ENCODE peak calls at places on chromosomes 1 and 21, in nine cellular contexts. Q is mammary epithelial cell; N is neural progenitor cell; D is SJSA1; B is effector memory CD4-positive, alpha-beta T cell; X is upper lobe of left lung; G is A549; H is uterus; I is transverse colon. P is an unnamed sample.
A peak's percentile ranks its signal among the peaks of the same experiment; 100 is the strongest.

GRCh38 chr1:19007491-19008441 is 51.3 kb upstream of the IFFO2 start:
- DNase-seq in Q (no peak), N (no peak), D (no peak), B (no peak), X (no peak), G (peak; percentile 21), H (no peak), I (no peak), P (no peak)

GRCh38 chr1:241972703-241973375 is 15.3 kb downstream of the BECN2 start:
- DNase-seq in Q (no peak), N (peak; percentile 74), D (no peak), B (no peak), X (no peak), G (no peak), H (no peak), I (no peak), P (no peak)

GRCh38 chr1:155080250-155081228 is 1.9 kb downstream of the EFNA3 start:
- DNase-seq in Q (no peak), N (peak; percentile 95), D (no peak), B (no peak), X (peak; percentile 84), G (no peak), H (no peak), I (peak; percentile 54), P (peak; percentile 77)

GRCh38 chr1:162091681-162092524 is 22.4 kb downstream of the NOS1AP start:
- DNase-seq in Q (no peak), N (no peak), D (no peak), B (no peak), X (no peak), G (no peak), H (no peak), I (no peak), P (no peak)

GRCh38 chr1:2135425-2135824 is 59.1 kb downstream of the FAAP20 start:
- DNase-seq in Q (peak; percentile 92), N (peak; percentile 59), D (peak; percentile 94), B (no peak), X (no peak), G (no peak), H (peak; percentile 60), I (peak; percentile 45), P (peak; percentile 89)

GRCh38 chr1:204077979-204078696 is 5.2 kb downstream of the SOX13 start:
- DNase-seq in Q (peak; percentile 33), N (peak; percentile 83), D (peak; percentile 63), B (no peak), X (no peak), G (no peak), H (no peak), I (no peak), P (peak; percentile 73)

GRCh38 chr1:110049801-110050601 is 15.6 kb downstream of the STRIP1 start:
- DNase-seq in Q (no peak), N (no peak), D (no peak), B (no peak), X (no peak), G (no peak), H (no peak), I (no peak), P (peak; percentile 81)

GRCh38 chr1:53694718-53695091 is 44.3 kb downstream of the GLIS1 start:
- DNase-seq in Q (no peak), N (no peak), D (no peak), B (no peak), X (no peak), G (no peak), H (no peak), I (no peak), P (no peak)

GRCh38 chr1:230152999-230153398 is 86.0 kb downstream of the GALNT2 start:
- DNase-seq in Q (no peak), N (no peak), D (no peak), B (no peak), X (no peak), G (no peak), H (no peak), I (no peak), P (no peak)

GRCh38 chr1:10152709-10153284 is 57.6 kb upstream of the KIF1B start:
- DNase-seq in Q (peak; percentile 40), N (peak; percentile 58), D (peak; percentile 65), B (no peak), X (no peak), G (peak; percentile 15), H (peak; percentile 49), I (peak; percentile 58), P (peak; percentile 83)

GRCh38 chr21:45131537-45131999 is 57.2 kb downstream of the ADARB1 start:
- DNase-seq in Q (no peak), N (no peak), D (no peak), B (no peak), X (peak; percentile 61), G (no peak), H (no peak), I (no peak), P (no peak)

GRCh38 chr1:1202831-1203560 is 3.4 kb downstream of the TNFRSF18 start:
- DNase-seq in Q (peak; percentile 43), N (no peak), D (no peak), B (no peak), X (peak; percentile 78), G (no peak), H (no peak), I (no peak), P (peak; percentile 69)

GRCh38 chr1:15206418-15207030 is 40.5 kb upstream of the FHAD1 start:
- DNase-seq in Q (peak; percentile 92), N (peak; percentile 50), D (no peak), B (no peak), X (no peak), G (no peak), H (no peak), I (no peak), P (peak; percentile 26)

GRCh38 chr1:235758931-235759330 is 107.8 kb downstream of the LYST start:
- DNase-seq in Q (peak; percentile 86), N (no peak), D (no peak), B (no peak), X (no peak), G (no peak), H (no peak), I (no peak), P (no peak)

GRCh38 chr1:78665809-78666208 is 16.2 kb downstream of the IFI44 start:
- DNase-seq in Q (no peak), N (no peak), D (no peak), B (no peak), X (no peak), G (no peak), H (no peak), I (no peak), P (no peak)

GRCh38 chr1:246583448-246584185 is 17.4 kb downstream of the CNST start:
- DNase-seq in Q (no peak), N (no peak), D (no peak), B (no peak), X (no peak), G (no peak), H (no peak), I (peak; percentile 53), P (no peak)

GRCh38 chr1:184300446-184300845 is 86.4 kb upstream of the C1orf21 start:
- DNase-seq in Q (no peak), N (no peak), D (no peak), B (no peak), X (no peak), G (no peak), H (no peak), I (no peak), P (no peak)

GRCh38 chr1:230265200-230266115 is 160.7 kb downstream of the PGBD5 start:
- DNase-seq in Q (no peak), N (no peak), D (no peak), B (no peak), X (no peak), G (no peak), H (no peak), I (no peak), P (peak; percentile 2)

GRCh38 chr21:39647476-39647875 is 34.7 kb downstream of the B3GALT5 start:
- DNase-seq in Q (no peak), N (no peak), D (peak; percentile 77), B (no peak), X (no peak), G (no peak), H (no peak), I (no peak), P (no peak)

GRCh38 chr1:205287076-205287475 is 34.5 kb downstream of the NUAK2 start:
- DNase-seq in Q (no peak), N (no peak), D (no peak), B (no peak), X (no peak), G (no peak), H (no peak), I (no peak), P (no peak)
- H3K4me1 ChIP-seq in Q (peaks cover 48% of the 10 kb centered on the region), N (peaks cover 51% of the 10 kb centered on the region), D (peaks cover 52% of the 10 kb centered on the region), B (peaks cover 53% of the 10 kb centered on the region), X (peaks cover 46% of the 10 kb centered on the region), G (peaks cover 70% of the 10 kb centered on the region), H (peaks cover 8% of the 10 kb centered on the region), I (peaks cover 45% of the 10 kb centered on the region), P (no peaks in the 10 kb centered on the region)

GRCh38 chr1:178540646-178541045 is 27.7 kb downstream of the TEX35 start:
- DNase-seq in Q (peak; percentile 36), N (no peak), D (no peak), B (no peak), X (no peak), G (no peak), H (no peak), I (no peak), P (no peak)
- H3K4me1 ChIP-seq in Q (peaks cover 32% of the 10 kb centered on the region), N (peaks cover 5% of the 10 kb centered on the region), D (peaks cover 43% of the 10 kb centered on the region), B (no peaks in the 10 kb centered on the region), X (peaks cover 12% of the 10 kb centered on the region), G (peaks cover 62% of the 10 kb centered on the region), H (no peaks in the 10 kb centered on the region), I (peaks cover 51% of the 10 kb centered on the region), P (no peaks in the 10 kb centered on the region)

DNA sequence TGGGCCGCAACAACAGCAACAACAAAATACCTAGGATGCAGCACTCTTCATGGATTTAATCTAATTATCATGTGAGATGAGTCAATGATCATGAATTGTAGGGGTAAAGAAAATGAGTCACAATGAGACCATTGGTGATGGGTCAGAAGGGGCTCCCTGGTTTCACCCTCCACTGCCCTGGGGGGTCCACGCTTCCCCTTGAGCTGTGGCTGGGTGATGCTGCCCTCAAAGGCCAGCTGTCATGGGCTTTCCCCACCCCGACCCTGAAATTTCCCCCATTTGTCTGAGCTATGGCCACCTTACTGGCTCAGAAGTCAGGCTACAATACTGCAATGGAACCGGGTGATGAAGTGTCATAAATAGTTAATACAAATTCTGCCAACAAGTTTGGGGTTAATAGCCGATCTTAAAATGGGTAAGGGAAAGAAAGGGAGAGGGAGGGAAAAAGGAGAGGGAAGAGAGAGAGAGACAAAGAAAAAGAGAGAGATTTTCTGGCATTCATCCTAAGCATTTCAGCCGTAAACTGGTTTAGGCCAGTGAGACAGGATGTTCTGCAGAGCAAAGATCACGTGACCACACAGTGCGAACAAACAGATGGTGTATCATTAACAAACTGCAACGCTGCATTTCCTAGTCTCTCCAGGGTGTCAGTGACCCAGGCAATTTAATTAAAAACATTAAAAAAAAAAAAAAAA is 143.4 kb upstream of the ERRFI1 start:
- DNase-seq in Q (peak; percentile 59), N (no peak), D (peak; percentile 60), B (peak; percentile 45), X (no peak), G (peak; percentile 69), H (peak; percentile 50), I (peak; percentile 67), P (peak; percentile 25)
- H3K4me1 ChIP-seq in Q (peaks cover 28% of the 10 kb centered on the region), N (peaks cover 22% of the 10 kb centered on the region), D (peaks cover 21% of the 10 kb centered on the region), B (peaks cover 11% of the 10 kb centered on the region), X (peaks cover 14% of the 10 kb centered on the region), G (peaks cover 63% of the 10 kb centered on the region), H (no peaks in the 10 kb centered on the region), I (peaks cover 30% of the 10 kb centered on the region), P (no peaks in the 10 kb centered on the region)

DNA sequence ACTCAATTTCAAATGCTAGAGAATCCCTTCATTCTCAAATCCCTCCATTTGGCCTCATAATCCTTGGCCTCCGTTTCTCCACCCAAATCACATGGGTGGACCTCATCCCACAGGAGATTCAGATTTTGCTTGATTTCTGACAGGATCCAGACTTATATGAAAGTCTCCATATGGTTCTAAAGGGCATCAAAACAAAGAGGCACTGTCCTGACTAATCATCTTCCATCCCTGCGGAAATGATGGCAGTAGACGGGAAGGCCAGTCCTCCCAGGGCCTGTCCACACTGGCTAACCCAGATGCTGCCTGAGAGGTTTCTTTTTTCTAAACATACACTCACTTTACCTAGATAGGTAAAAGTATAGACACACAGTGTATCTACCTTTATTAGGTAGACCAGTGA is 18.8 kb downstream of the ORC1 start:
- DNase-seq in Q (no peak), N (no peak), D (no peak), B (no peak), X (no peak), G (no peak), H (no peak), I (no peak), P (no peak)
- H3K4me1 ChIP-seq in Q (no peaks in the 10 kb centered on the region), N (no peaks in the 10 kb centered on the region), D (no peaks in the 10 kb centered on the region), B (no peaks in the 10 kb centered on the region), X (no peaks in the 10 kb centered on the region), G (no peaks in the 10 kb centered on the region), H (no peaks in the 10 kb centered on the region), I (no peaks in the 10 kb centered on the region), P (no peaks in the 10 kb centered on the region)

P was measured in aorta.